ENCODE peak calls at places on chromosomes 11 and 22, in ten cellular contexts. O is HCT116, E is adrenal gland, D is uterus, R is heart left ventricle, U is HepG2, N is Peyer's patch, X is stomach, G is A549, Z is IMR-90. J is an unnamed sample.

GRCh38 chr11:21421930-21422329 is 752.5 kb downstream of the NELL1 start:
- DNase-seq in O (no peak), E (no peak), D (no peak), R (no peak), U (no peak), N (no peak), X (no peak), G (no peak), Z (no peak), J (no peak)

GRCh38 chr22:45322873-45323525 is 13.3 kb downstream of the FAM118A start:
- DNase-seq in O (no peak), E (no peak), D (no peak), R (no peak), U (no peak), N (no peak), X (no peak), G (no peak), Z (no peak), J (no peak)

GRCh38 chr11:70026726-70027125 is 51.4 kb upstream of the ANO1 start:
- DNase-seq in O (no peak), E (no peak), D (no peak), R (no peak), U (no peak), N (no peak), X (no peak), G (no peak), Z (no peak), J (no peak)

GRCh38 chr22:39302431-39302960 is 16.9 kb downstream of the RPL3 start:
- DNase-seq in O (no peak), E (no peak), D (no peak), R (no peak), U (no peak), N (no peak), X (no peak), G (no peak), Z (no peak), J (no peak)

GRCh38 chr22:25758316-25758715 is 16.3 kb downstream of the MYO18B start:
- DNase-seq in O (no peak), E (no peak), D (no peak), R (no peak), U (no peak), N (no peak), X (no peak), G (no peak), Z (no peak), J (no peak)

GRCh38 chr22:22040472-22040871 is 57.9 kb upstream of the TOP3B start:
- DNase-seq in O (no peak), E (no peak), D (no peak), R (no peak), U (no peak), N (no peak), X (no peak), G (no peak), Z (no peak), J (no peak)

GRCh38 chr11:26743622-26744021 is 21.8 kb upstream of the SLC5A12 start:
- DNase-seq in O (no peak), E (no peak), D (no peak), R (no peak), U (no peak), N (no peak), X (no peak), G (no peak), Z (no peak), J (no peak)

GRCh38 chr11:30453705-30454104 is 130.8 kb downstream of the ARL14EP start:
- DNase-seq in O (no peak), E (no peak), D (no peak), R (no peak), U (no peak), N (no peak), X (no peak), G (no peak), Z (no peak), J (no peak)

GRCh38 chr22:47474895-47475294 is 712.4 kb downstream of the TBC1D22A start:
- DNase-seq in O (no peak), E (no peak), D (no peak), R (no peak), U (no peak), N (no peak), X (no peak), G (no peak), Z (no peak), J (no peak)

GRCh38 chr22:25388866-25389540 is 169.6 kb downstream of the CRYBB2 start:
- DNase-seq in O (no peak), E (no peak), D (no peak), R (no peak), U (peak; percentile 26), N (no peak), X (no peak), G (no peak), Z (no peak), J (no peak)

GRCh38 chr11:78586452-78587046 is 11.9 kb upstream of the NARS2 start:
- DNase-seq in O (no peak), E (no peak), D (no peak), R (no peak), U (no peak), N (no peak), X (no peak), G (peak; percentile 45), Z (peak; percentile 27), J (no peak)

GRCh38 chr22:23376256-23376655 is 195.9 kb downstream of the BCR start:
- DNase-seq in O (peak; percentile 33), E (no peak), D (no peak), R (no peak), U (peak; percentile 18), N (peak; percentile 72), X (no peak), G (peak; percentile 41), Z (no peak), J (no peak)

GRCh38 chr11:86570020-86570419 is 102.4 kb downstream of the ME3 start:
- DNase-seq in O (no peak), E (no peak), D (no peak), R (no peak), U (no peak), N (no peak), X (no peak), G (no peak), Z (peak; percentile 51), J (no peak)

GRCh38 chr22:44811141-44811540 is 58.8 kb downstream of the ARHGAP8 start:
- DNase-seq in O (no peak), E (no peak), D (no peak), R (no peak), U (no peak), N (peak; percentile 12), X (no peak), G (no peak), Z (no peak), J (no peak)

GRCh38 chr11:80103149-80103859 is 662.5 kb upstream of the TENM4 start:
- DNase-seq in O (no peak), E (no peak), D (no peak), R (no peak), U (peak; percentile 15), N (no peak), X (no peak), G (peak; percentile 30), Z (peak; percentile 97), J (no peak)

GRCh38 chr11:65491614-65492386 is 7.0 kb upstream of the MALAT1 start:
- DNase-seq in O (peak; percentile 93), E (peak; percentile 93), D (no peak), R (peak; percentile 77), U (no peak), N (peak; percentile 88), X (peak; percentile 86), G (peak; percentile 96), Z (peak; percentile 98), J (peak; percentile 77)

GRCh38 chr22:36386351-36386899 is 1.3 kb downstream of the MYH9 start:
- DNase-seq in O (no peak), E (peak; percentile 64), D (no peak), R (no peak), U (no peak), N (peak; percentile 73), X (no peak), G (peak; percentile 43), Z (no peak), J (no peak)
- TF ChIP-seq POLR2A in O (no peak), E (peak; percentile 13), D (no peak), R (no peak), U (no peak), N (peak; percentile 2), X (no peak), G (no peak), Z (no peak), J (peak; percentile 96)

GRCh38 chr22:37611202-37611601 is 2.6 kb downstream of the GGA1 start:
- DNase-seq in O (no peak), E (no peak), D (no peak), R (no peak), U (no peak), N (no peak), X (no peak), G (no peak), Z (no peak), J (no peak)
- H3K4me1 ChIP-seq in O (peaks cover 40% of the 10 kb centered on the region), E (peaks cover 49% of the 10 kb centered on the region), D (peaks cover 14% of the 10 kb centered on the region), R (no peaks in the 10 kb centered on the region), U (peaks cover 40% of the 10 kb centered on the region), N (peaks cover 14% of the 10 kb centered on the region), X (peaks cover 33% of the 10 kb centered on the region), G (peaks cover 9% of the 10 kb centered on the region), Z (peaks cover 16% of the 10 kb centered on the region), J (peaks cover 39% of the 10 kb centered on the region)

GRCh38 chr22:50626856-50627451 is 998 bp downstream of the ARSA start:
- DNase-seq in O (no peak), E (no peak), D (no peak), R (peak; percentile 23), U (no peak), N (peak; percentile 50), X (peak; percentile 28), G (no peak), Z (no peak), J (no peak)
- H3K27ac ChIP-seq in O (peak overlapping the region; percentile 61), E (no peak overlapping the region), D (no peak overlapping the region), R (no peak overlapping the region), U (no peak overlapping the region), N (peak overlapping the region; percentile 84), X (peak overlapping the region; percentile 14), G (peak overlapping the region; percentile 72), Z (no peak overlapping the region), J (no peak overlapping the region)

GRCh38 chr11:125064070-125064469 is 965 bp downstream of the SLC37A2 start:
- DNase-seq in O (no peak), E (no peak), D (no peak), R (no peak), U (no peak), N (no peak), X (no peak), G (no peak), Z (no peak), J (no peak)
- TF ChIP-seq POLR2A in O (no peak), E (no peak), D (no peak), R (no peak), U (no peak), N (no peak), X (no peak), G (no peak), Z (no peak), J (no peak)